ENCODE peak calls at places on chromosomes 1 and 21, in ten cellular contexts. N, A, P, D, W, H, C, X, R and Z are unnamed samples.
A peak's percentile ranks its signal among the peaks of the same experiment; 100 is the strongest.

GRCh38 chr1:12620142-12620865 is 2.3 kb upstream of the DHRS3 start:
- DNase-seq in P (no peak), N (no peak), X (no peak), H (no peak), W (no peak), C (no peak), D (no peak), A (no peak), R (no peak), Z (peak; percentile 30)

GRCh38 chr1:163315773-163316374 is 5.9 kb upstream of the NUF2 start:
- DNase-seq in R (no peak), X (no peak), W (peak; percentile 62), H (peak; percentile 13), C (peak; percentile 63), P (peak; percentile 67), D (peak; percentile 74), N (peak; percentile 10), A (peak; percentile 68), Z (peak; percentile 61)

GRCh38 chr1:110677016-110677415 is 2.3 kb upstream of the KCNA3 start:
- DNase-seq in A (no peak), R (no peak), C (no peak), W (peak; percentile 15), D (no peak), N (no peak), H (no peak), X (no peak), P (no peak), Z (no peak)

GRCh38 chr21:44459712-44460440 is 4.6 kb downstream of the LRRC3 start:
- DNase-seq in A (no peak), C (no peak), W (no peak), R (no peak), H (no peak), X (no peak), N (no peak), P (no peak), D (no peak), Z (no peak)

GRCh38 chr21:45901061-45901690 is 80.4 kb upstream of the COL6A1 start:
- DNase-seq in R (no peak), P (no peak), D (no peak), A (no peak), C (no peak), N (no peak), X (no peak), W (no peak), H (no peak), Z (no peak)

GRCh38 chr1:47810964-47811650 is 186.1 kb downstream of the TRABD2B start:
- DNase-seq in A (no peak), H (no peak), R (no peak), D (no peak), P (no peak), X (no peak), N (no peak), C (no peak), W (no peak), Z (no peak)

GRCh38 chr1:42950146-42950480 is 8.6 kb downstream of the SLC2A1 start:
- DNase-seq in H (no peak), N (peak; percentile 49), C (no peak), P (no peak), D (peak; percentile 31), A (no peak), W (no peak), X (no peak), R (no peak), Z (no peak)

GRCh38 chr21:45471229-45472052 is 66.5 kb downstream of the COL18A1 start:
- DNase-seq in X (no peak), R (no peak), P (no peak), W (peak; percentile 62), H (peak; percentile 45), A (no peak), D (peak; percentile 96), N (peak; percentile 88), C (peak; percentile 87), Z (no peak)

GRCh38 chr1:40736085-40736531 is 44.6 kb downstream of the NFYC start:
- DNase-seq in R (no peak), W (peak; percentile 24), A (no peak), N (peak; percentile 64), P (peak; percentile 34), H (no peak), D (peak; percentile 84), C (peak; percentile 84), X (no peak), Z (no peak)

GRCh38 chr1:238985312-238985711 is 401.1 kb upstream of the CHRM3 start:
- DNase-seq in C (no peak), H (no peak), P (no peak), D (no peak), X (no peak), R (no peak), W (no peak), A (no peak), N (peak; percentile 11), Z (no peak)

GRCh38 chr1:23224721-23225648 is 7.7 kb upstream of the HTR1D start:
- DNase-seq in R (no peak), P (no peak), N (peak; percentile 84), D (peak; percentile 39), X (no peak), A (peak; percentile 56), W (peak; percentile 82), C (peak; percentile 78), H (peak; percentile 78), Z (no peak)

GRCh38 chr1:211328866-211329265 is 2.2 kb downstream of the TRAF5 start:
- DNase-seq in X (no peak), D (no peak), R (no peak), P (no peak), W (peak; percentile 35), N (no peak), A (no peak), H (no peak), C (no peak), Z (no peak)

GRCh38 chr1:211326528-211327340 is at the start of gene TRAF5:
- DNase-seq in W (peak; percentile 54), P (peak; percentile 79), R (no peak), H (peak; percentile 59), X (no peak), D (peak; percentile 59), N (peak; percentile 6), A (peak; percentile 83), C (peak; percentile 40), Z (peak; percentile 72)

GRCh38 chr1:211328084-211328694 is 1.6 kb downstream of the TRAF5 start:
- DNase-seq in X (no peak), W (no peak), A (no peak), D (no peak), H (no peak), N (no peak), P (no peak), R (no peak), C (no peak), Z (no peak)

GRCh38 chr1:211326140-211326527 is 499 bp upstream of the TRAF5 start:
- DNase-seq in R (no peak), W (no peak), C (peak; percentile 45), N (no peak), D (no peak), H (no peak), P (no peak), A (no peak), X (no peak), Z (no peak)

GRCh38 chr1:211327341-211327921 is 798 bp downstream of the TRAF5 start:
- DNase-seq in H (peak; percentile 47), X (no peak), N (peak; percentile 9), C (peak; percentile 49), W (no peak), D (peak; percentile 65), A (peak; percentile 79), R (no peak), P (peak; percentile 66), Z (peak; percentile 70)
- TF ChIP-seq EZH2 in H (no peak), X (no peak), N (no peak), C (no peak), W (no peak), D (no peak), A (no peak), R (no peak), P (no peak), Z (no peak)

GRCh38 chr1:206705744-206706297 is 21.1 kb downstream of the MAPKAPK2 start:
- DNase-seq in W (no peak), X (no peak), C (no peak), R (no peak), A (no peak), P (no peak), N (no peak), D (no peak), H (no peak), Z (no peak)

GRCh38 chr1:206706298-206706791 is 21.6 kb downstream of the MAPKAPK2 start:
- DNase-seq in H (no peak), P (peak; percentile 74), D (peak; percentile 88), W (peak; percentile 34), X (no peak), A (peak; percentile 47), N (no peak), R (no peak), C (no peak), Z (no peak)

GRCh38 chr1:206704239-206704638 is 19.5 kb downstream of the MAPKAPK2 start:
- DNase-seq in P (no peak), R (no peak), N (no peak), H (no peak), W (no peak), D (no peak), C (no peak), X (no peak), A (no peak), Z (no peak)

GRCh38 chr1:206703647-206704046 is 18.9 kb downstream of the MAPKAPK2 start:
- DNase-seq in X (no peak), C (no peak), A (peak; percentile 18), H (no peak), P (no peak), R (no peak), W (no peak), D (no peak), N (no peak), Z (peak; percentile 31)

DNA sequence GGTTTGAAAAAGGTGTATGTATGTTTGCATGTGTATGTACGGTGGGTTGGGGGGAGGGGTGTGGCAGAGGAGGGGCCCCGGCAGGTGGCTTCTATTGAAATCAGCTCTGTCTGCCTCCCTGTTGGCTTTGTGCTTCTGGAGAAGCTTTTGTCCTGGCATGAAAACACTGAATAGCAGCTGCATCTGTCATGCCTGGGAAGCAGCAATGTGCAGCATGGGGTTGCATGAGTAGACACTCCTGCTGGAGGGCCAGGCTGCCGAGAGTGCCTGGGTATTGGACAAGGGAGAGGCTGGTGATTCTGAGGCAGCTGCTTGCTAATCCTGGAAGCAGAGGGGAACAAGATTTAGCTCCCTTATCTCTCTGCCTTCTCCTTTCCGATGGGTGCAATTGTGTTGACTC is 20.5 kb downstream of the MAPKAPK2 start:
- DNase-seq in W (peak; percentile 15), R (no peak), A (peak; percentile 30), N (no peak), P (peak; percentile 81), X (no peak), H (no peak), C (no peak), D (peak; percentile 79), Z (no peak)
- TF ChIP-seq CTCF in W (no peak), R (no peak), A (no peak), N (no peak), P (no peak), X (no peak), H (no peak), C (no peak), D (no peak), Z (no peak)

GRCh38 chr1:34792424-34792823 is 375 bp upstream of the GJA4 start:
- DNase-seq in R (no peak), N (no peak), P (no peak), H (no peak), W (no peak), C (no peak), X (no peak), D (no peak), A (peak; percentile 7), Z (no peak)
- TF ChIP-seq EZH2 in R (no peak), N (no peak), P (no peak), H (no peak), W (no peak), C (no peak), X (no peak), D (no peak), A (no peak), Z (no peak)

GRCh38 chr1:29703596-29703995 is 467.3 kb downstream of the PTPRU start:
- DNase-seq in H (peak; percentile 19), W (peak; percentile 61), P (peak; percentile 72), N (peak; percentile 45), C (peak; percentile 39), D (peak; percentile 58), X (no peak), R (no peak), A (peak; percentile 74), Z (no peak)
- TF ChIP-seq CTCF in H (peak; percentile 79), W (peak; percentile 80), P (peak; percentile 79), N (peak; percentile 95), C (peak; percentile 75), D (peak; percentile 95), X (peak; percentile 88), R (peak; percentile 65), A (peak; percentile 71), Z (peak; percentile 49)